ENCODE peak calls at places on chromosome 3, in five cellular contexts. W, P, C, T and R are unnamed samples.

GRCh38 chr3:155744091-155744625 is 713 bp downstream of the PLCH1 start:
- DNase-seq in C (peak; percentile 48), T (peak; percentile 79), W (peak; percentile 93), P (peak; percentile 75), R (peak; percentile 71)

GRCh38 chr3:170220871-170221270 is 1.4 kb upstream of the PRKCI start:
- DNase-seq in P (no peak), T (no peak), C (no peak), W (no peak), R (no peak)

GRCh38 chr3:40741729-40742128 is 217.0 kb downstream of the ZNF621 start:
- DNase-seq in T (no peak), P (no peak), W (no peak), C (no peak), R (no peak)

GRCh38 chr3:128998532-128998931 is 2.6 kb upstream of the EFCC1 start:
- DNase-seq in C (no peak), T (no peak), P (no peak), W (no peak), R (no peak)

GRCh38 chr3:10447527-10448260 is 57.7 kb downstream of the ATP2B2 start:
- DNase-seq in W (no peak), P (no peak), T (no peak), C (no peak), R (no peak)

GRCh38 chr3:141076026-141076797 is 25.1 kb downstream of the SPSB4 start:
- DNase-seq in W (no peak), C (no peak), T (no peak), P (no peak), R (peak; percentile 35)

GRCh38 chr3:162719684-162720341 is 1223.2 kb downstream of the OTOL1 start:
- DNase-seq in C (no peak), P (no peak), T (no peak), W (no peak), R (no peak)

GRCh38 chr3:50292924-50293801 is 934 bp upstream of the IFRD2 start:
- DNase-seq in T (no peak), W (no peak), C (no peak), P (no peak), R (no peak)

GRCh38 chr3:127712461-127712860 is 39.7 kb downstream of the ABTB1 start:
- DNase-seq in W (no peak), T (no peak), C (no peak), P (no peak), R (no peak)

GRCh38 chr3:47664519-47664918 is 85.9 kb upstream of the CSPG5 start:
- DNase-seq in T (no peak), W (peak; percentile 33), P (no peak), C (peak; percentile 14), R (no peak)

GRCh38 chr3:126937533-126938432 is 45.1 kb upstream of the PLXNA1 start:
- DNase-seq in C (no peak), P (no peak), W (peak; percentile 81), T (no peak), R (no peak)

GRCh38 chr3:10333359-10333670 is 12.4 kb upstream of the SEC13 start:
- DNase-seq in W (no peak), C (no peak), P (no peak), T (no peak), R (no peak)

GRCh38 chr3:128322030-128323022 is 144.4 kb downstream of the DNAJB8 start:
- DNase-seq in W (no peak), C (no peak), P (peak; percentile 51), T (peak; percentile 63), R (peak; percentile 57)

GRCh38 chr3:67635257-67635656 is 19.2 kb downstream of the SUCLG2 start:
- DNase-seq in P (no peak), T (no peak), C (no peak), W (no peak), R (no peak)

GRCh38 chr3:127680790-127681189 is 8.0 kb downstream of the ABTB1 start:
- DNase-seq in C (no peak), P (no peak), W (no peak), T (peak; percentile 19), R (peak; percentile 20)

GRCh38 chr3:16937421-16937820 is 52.7 kb downstream of the PLCL2 start:
- DNase-seq in T (no peak), P (no peak), W (no peak), C (no peak), R (no peak)

GRCh38 chr3:57596495-57597239 is 477 bp downstream of the ARF4 start:
- DNase-seq in T (peak; percentile 91), C (peak; percentile 75), W (peak; percentile 64), P (peak; percentile 83), R (peak; percentile 87)

GRCh38 chr3:23258110-23258509 is 55.0 kb downstream of the UBE2E2 start:
- DNase-seq in W (no peak), P (no peak), C (no peak), T (no peak), R (no peak)

GRCh38 chr3:34038131-34038530 is 239.7 kb downstream of the PDCD6IP start:
- DNase-seq in P (no peak), T (no peak), W (no peak), C (no peak), R (no peak)

GRCh38 chr3:12436514-12437222 is 47.6 kb upstream of the TSEN2 start:
- DNase-seq in C (no peak), P (no peak), W (no peak), T (no peak), R (no peak)
- TF ChIP-seq POLR2AphosphoS5 in C (no peak), P (no peak), W (no peak), T (no peak), R (no peak)

GRCh38 chr3:43506644-43507043 is 115.2 kb downstream of the ANO10 start:
- DNase-seq in P (no peak), C (no peak), T (no peak), W (no peak), R (no peak)

GRCh38 chr3:43503067-43503728 is 118.6 kb downstream of the ANO10 start:
- DNase-seq in C (peak; percentile 15), T (no peak), W (peak; percentile 23), P (no peak), R (no peak)

DNA sequence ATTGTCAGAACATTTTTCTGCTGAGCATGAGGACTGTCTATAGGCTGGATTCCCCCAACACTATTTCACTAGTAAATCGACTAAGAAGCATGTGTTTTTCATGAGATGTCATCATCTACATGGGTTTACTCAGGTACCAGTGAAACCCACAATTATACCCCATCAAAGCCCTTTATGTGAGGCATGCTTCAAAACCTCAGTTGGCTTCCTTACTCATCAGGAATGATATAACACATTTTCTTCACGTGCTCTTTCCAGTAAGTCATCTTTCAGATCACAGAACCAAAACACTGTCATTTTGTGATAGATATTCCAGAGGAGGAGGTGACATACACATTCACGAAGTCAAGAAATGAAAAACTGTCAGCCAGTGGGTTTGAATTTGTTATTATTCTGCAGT is 116.5 kb downstream of the ANO10 start:
- DNase-seq in W (no peak), P (no peak), T (no peak), C (no peak), R (no peak)
- TF ChIP-seq EP300 in W (no peak), P (no peak), T (no peak), C (no peak), R (no peak)

GRCh38 chr3:46091971-46092703 is 64.9 kb upstream of the XCR1 start:
- DNase-seq in C (no peak), P (no peak), T (no peak), W (no peak), R (no peak)
- H3K4me1 ChIP-seq in C (peaks cover 8% of the 10 kb centered on the region), P (peaks cover 3% of the 10 kb centered on the region), T (peaks cover 21% of the 10 kb centered on the region), W (no peaks in the 10 kb centered on the region), R (peaks cover 5% of the 10 kb centered on the region)

GRCh38 chr3:15659254-15659975 is 57.9 kb downstream of the BTD start:
- DNase-seq in T (no peak), W (no peak), P (no peak), C (no peak), R (no peak)
- TF ChIP-seq POLR2AphosphoS5 in T (no peak), W (no peak), P (no peak), C (no peak), R (no peak)

GRCh38 chr3:157088133-157088488 is 71.8 kb downstream of the CCNL1 start:
- DNase-seq in T (no peak), C (no peak), W (no peak), P (peak; percentile 16), R (no peak)

GRCh38 chr3:157087398-157088132 is 72.4 kb downstream of the CCNL1 start:
- DNase-seq in T (no peak), C (no peak), P (no peak), W (no peak), R (no peak)

GRCh38 chr3:157088506-157089454 is 71.2 kb downstream of the CCNL1 start:
- DNase-seq in T (peak; percentile 95), P (peak; percentile 96), W (peak; percentile 99), C (peak; percentile 91), R (peak; percentile 95)

GRCh38 chr3:157091096-157091833 is 68.7 kb downstream of the CCNL1 start:
- DNase-seq in C (no peak), T (no peak), W (no peak), P (no peak), R (no peak)

GRCh38 chr3:157089455-157090221 is 70.3 kb downstream of the CCNL1 start:
- DNase-seq in W (no peak), T (peak; percentile 73), P (peak; percentile 67), C (no peak), R (peak; percentile 56)
- TF ChIP-seq EP300 in W (no peak), T (no peak), P (peak; percentile 20), C (no peak), R (no peak)

GRCh38 chr3:42503251-42503924 is 945 bp downstream of the VIPR1 start:
- DNase-seq in C (no peak), T (peak; percentile 16), W (no peak), P (peak; percentile 14), R (peak; percentile 23)

GRCh38 chr3:42505849-42506410 is 3.5 kb downstream of the VIPR1 start:
- DNase-seq in T (peak; percentile 17), P (peak; percentile 7), W (no peak), C (no peak), R (no peak)

GRCh38 chr3:42505203-42505848 is 2.9 kb downstream of the VIPR1 start:
- DNase-seq in W (no peak), C (no peak), T (peak; percentile 15), P (peak; percentile 75), R (peak; percentile 15)

GRCh38 chr3:42503957-42504333 is 1.5 kb downstream of the VIPR1 start:
- DNase-seq in P (peak; percentile 10), T (peak; percentile 15), C (no peak), W (no peak), R (peak; percentile 17)

GRCh38 chr3:42504334-42505202 is 2.1 kb downstream of the VIPR1 start:
- DNase-seq in W (no peak), P (peak; percentile 58), T (peak; percentile 19), C (no peak), R (peak; percentile 17)
- H3K4me1 ChIP-seq in W (no peaks in the 10 kb centered on the region), P (peaks cover 59% of the 10 kb centered on the region), T (peaks cover 20% of the 10 kb centered on the region), C (peaks cover 14% of the 10 kb centered on the region), R (peaks cover 39% of the 10 kb centered on the region)

GRCh38 chr3:106850429-106850828 is 526.8 kb upstream of the CCDC54 start:
- DNase-seq in T (no peak), P (no peak), W (no peak), C (no peak), R (no peak)
- TF ChIP-seq POLR2AphosphoS5 in T (no peak), P (no peak), W (no peak), C (no peak), R (no peak)